ENCODE peak calls at places on chromosome 20, in four cellular contexts. S, U, R and H are unnamed samples.
A peak's percentile ranks its signal among the peaks of the same experiment; 100 is the strongest.

GRCh38 chr20:16444056-16444777 is 129.0 kb downstream of the KIF16B start:
- DNase-seq in S (no peak), U (no peak), R (no peak), H (no peak)

GRCh38 chr20:11777861-11778570 is 139.7 kb upstream of the BTBD3 start:
- DNase-seq in S (no peak), U (no peak), R (peak; percentile 17), H (no peak)

GRCh38 chr20:49750611-49751396 is 37.1 kb upstream of the B4GALT5 start:
- DNase-seq in S (no peak), U (no peak), R (no peak), H (no peak)

GRCh38 chr20:20780127-20780822 is 67.8 kb upstream of the RALGAPA2 start:
- DNase-seq in S (no peak), U (peak; percentile 21), R (no peak), H (no peak)

GRCh38 chr20:47336013-47336754 is 20.3 kb downstream of the ZMYND8 start:
- DNase-seq in S (no peak), U (no peak), R (no peak), H (no peak)

GRCh38 chr20:34512266-34512954 is 3.8 kb upstream of the DYNLRB1 start:
- DNase-seq in S (no peak), U (peak; percentile 59), R (no peak), H (no peak)

GRCh38 chr20:62796699-62797491 is 622 bp downstream of the MRGBP start:
- DNase-seq in S (no peak), U (no peak), R (no peak), H (no peak)

GRCh38 chr20:6838181-6838826 is 70.8 kb downstream of the BMP2 start:
- DNase-seq in S (no peak), U (no peak), R (no peak), H (no peak)

GRCh38 chr20:2874456-2874855 is 1.2 kb downstream of the PTPRA start:
- DNase-seq in S (no peak), U (no peak), R (no peak), H (no peak)

GRCh38 chr20:35539756-35540212 is 2.1 kb upstream of the ERGIC3 start:
- DNase-seq in S (peak; percentile 46), U (peak; percentile 97), R (no peak), H (peak; percentile 81)

GRCh38 chr20:22453244-22454080 is 130.9 kb downstream of the FOXA2 start:
- DNase-seq in S (peak; percentile 21), U (peak; percentile 70), R (peak; percentile 25), H (no peak)

GRCh38 chr20:10540636-10541493 is 105.8 kb downstream of the SLX4IP start:
- DNase-seq in S (no peak), U (peak; percentile 99), R (no peak), H (no peak)

GRCh38 chr20:46030290-46031013 is 1.4 kb downstream of the SLC12A5 start:
- DNase-seq in S (no peak), U (no peak), R (peak; percentile 63), H (no peak)

GRCh38 chr20:48733296-48733790 is 94.5 kb downstream of the PREX1 start:
- DNase-seq in S (peak; percentile 44), U (no peak), R (no peak), H (no peak)
- TF ChIP-seq FOXJ3 in S (no peak), U (no peak), R (no peak), H (no peak)

GRCh38 chr20:32608664-32609015 is 23.5 kb upstream of the NOL4L start:
- DNase-seq in S (no peak), U (no peak), R (no peak), H (no peak)

GRCh38 chr20:32611286-32611685 is 26.2 kb upstream of the NOL4L start:
- DNase-seq in S (no peak), U (no peak), R (no peak), H (no peak)

GRCh38 chr20:32609371-32609773 is 24.2 kb upstream of the NOL4L start:
- DNase-seq in S (no peak), U (no peak), R (no peak), H (no peak)

GRCh38 chr20:32610897-32611218 is 25.7 kb upstream of the NOL4L start:
- DNase-seq in S (no peak), U (no peak), R (no peak), H (no peak)

DNA sequence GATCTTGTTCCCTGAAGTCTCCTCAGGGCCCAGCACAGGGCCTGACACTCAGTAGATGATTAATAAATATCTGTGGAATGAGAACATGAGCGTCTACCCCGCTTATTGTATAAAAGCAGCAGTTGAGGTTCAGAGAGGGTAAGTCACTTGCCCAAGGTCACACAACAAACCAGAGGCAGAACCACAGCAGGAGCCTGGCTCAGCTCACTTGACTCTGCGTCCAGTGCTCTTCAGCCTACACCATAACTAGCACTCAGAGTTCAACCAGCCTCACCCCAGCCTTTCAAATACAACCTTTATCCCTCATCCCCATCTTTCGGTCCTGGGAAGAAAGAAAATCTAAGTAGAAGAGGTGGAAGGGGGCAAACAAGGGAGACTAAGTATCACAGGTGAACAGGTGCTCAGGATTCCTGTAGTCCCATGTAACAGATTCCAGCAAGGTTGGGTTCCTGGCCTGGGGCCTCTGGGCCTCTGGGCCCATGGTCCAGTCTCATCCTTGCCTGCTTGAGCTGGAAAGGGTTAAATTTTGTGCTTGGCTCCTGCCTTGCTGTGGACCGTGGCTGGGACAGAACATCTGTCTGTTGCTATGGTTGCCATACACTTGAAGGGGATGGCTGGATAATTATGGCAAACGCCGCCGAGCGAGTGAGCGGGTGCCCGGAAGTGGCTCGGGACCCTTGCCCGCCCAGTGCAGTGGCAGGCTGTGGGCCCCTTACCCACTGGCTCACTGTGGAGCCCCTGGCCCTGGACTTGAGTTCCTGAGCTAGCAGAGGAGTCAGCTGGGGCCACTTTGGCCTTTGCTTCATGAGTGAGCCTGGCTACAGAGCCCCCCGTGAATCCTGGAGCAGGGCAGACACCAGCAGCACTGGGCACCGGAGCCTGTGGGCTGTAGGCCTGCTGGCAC is 25.1 kb upstream of the NOL4L start:
- DNase-seq in S (no peak), U (no peak), R (peak; percentile 77), H (no peak)
- TF ChIP-seq FOXJ3 in S (no peak), U (no peak), R (no peak), H (no peak)

GRCh38 chr20:54361485-54361884 is 113.9 kb upstream of the DOK5 start:
- DNase-seq in S (no peak), U (no peak), R (no peak), H (no peak)
- TF ChIP-seq FOXJ3 in S (no peak), U (no peak), R (no peak), H (no peak)

GRCh38 chr20:40510622-40511021 is 178.4 kb downstream of the MAFB start:
- DNase-seq in S (no peak), U (no peak), R (no peak), H (no peak)

GRCh38 chr20:40508821-40509220 is 180.2 kb downstream of the MAFB start:
- DNase-seq in S (no peak), U (no peak), R (no peak), H (no peak)

GRCh38 chr20:40512567-40512966 is 176.5 kb downstream of the MAFB start:
- DNase-seq in S (no peak), U (no peak), R (peak; percentile 41), H (no peak)

GRCh38 chr20:40513010-40513409 is 176.0 kb downstream of the MAFB start:
- DNase-seq in S (no peak), U (no peak), R (no peak), H (no peak)

DNA sequence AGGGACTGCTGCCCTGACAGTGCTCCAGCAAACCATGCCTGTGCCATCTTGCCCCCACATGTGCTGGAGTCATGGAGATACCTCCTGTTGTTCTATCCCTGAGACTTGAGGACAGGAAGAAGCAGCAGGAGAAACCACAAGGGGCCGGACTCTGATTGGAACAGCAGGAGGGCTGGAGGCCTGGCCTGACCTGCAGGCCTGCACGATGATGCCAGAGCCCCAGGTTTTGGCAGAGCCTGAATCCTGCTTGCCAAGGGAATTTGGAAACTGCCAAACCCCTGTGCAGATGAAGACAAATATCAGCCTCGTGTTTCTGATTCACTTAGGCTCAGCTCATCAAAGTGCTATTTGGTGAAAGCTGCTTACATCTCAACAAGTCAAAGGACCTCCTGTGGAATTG is 177.6 kb downstream of the MAFB start:
- DNase-seq in S (no peak), U (no peak), R (no peak), H (no peak)
- TF ChIP-seq FOXJ3 in S (no peak), U (no peak), R (no peak), H (no peak)

GRCh38 chr20:51573576-51574243 is 31.2 kb upstream of the NFATC2 start:
- DNase-seq in S (no peak), U (no peak), R (no peak), H (no peak)
- TF ChIP-seq FOXJ3 in S (no peak), U (no peak), R (no peak), H (no peak)

GRCh38 chr20:19212524-19213502 is at the start of gene SLC24A3:
- DNase-seq in S (no peak), U (peak; percentile 23), R (peak; percentile 53), H (peak; percentile 77)
- TF ChIP-seq FOXJ3 in S (no peak), U (no peak), R (no peak), H (no peak)

GRCh38 chr20:61233590-61233989 is 18.5 kb upstream of the CDH4 start:
- DNase-seq in S (no peak), U (no peak), R (no peak), H (no peak)

GRCh38 chr20:61234224-61234623 is 17.8 kb upstream of the CDH4 start:
- DNase-seq in S (no peak), U (no peak), R (no peak), H (no peak)

GRCh38 chr20:61240814-61241213 is 11.2 kb upstream of the CDH4 start:
- DNase-seq in S (no peak), U (no peak), R (no peak), H (no peak)

DNA sequence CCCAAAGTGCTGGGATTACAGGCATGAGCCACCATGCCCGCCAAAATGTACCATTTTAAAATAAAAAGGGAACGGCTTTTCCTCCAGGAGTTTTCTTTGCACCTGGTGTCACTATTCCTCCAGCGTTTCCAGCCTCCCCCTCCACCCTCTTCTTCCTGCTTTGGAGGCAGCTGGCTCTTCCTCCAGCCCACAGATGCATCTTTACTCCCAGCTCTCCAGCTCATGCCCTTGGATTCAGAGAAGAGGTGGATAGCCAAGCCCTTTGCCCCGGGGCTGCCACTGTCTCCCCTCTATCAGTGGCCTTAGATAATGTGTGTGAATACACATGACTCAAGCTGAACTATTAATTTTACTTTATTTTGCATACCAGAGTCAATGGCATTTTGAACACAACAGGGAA is 15.4 kb upstream of the CDH4 start:
- DNase-seq in S (no peak), U (no peak), R (no peak), H (no peak)
- TF ChIP-seq FOXJ3 in S (no peak), U (no peak), R (no peak), H (no peak)

DNA sequence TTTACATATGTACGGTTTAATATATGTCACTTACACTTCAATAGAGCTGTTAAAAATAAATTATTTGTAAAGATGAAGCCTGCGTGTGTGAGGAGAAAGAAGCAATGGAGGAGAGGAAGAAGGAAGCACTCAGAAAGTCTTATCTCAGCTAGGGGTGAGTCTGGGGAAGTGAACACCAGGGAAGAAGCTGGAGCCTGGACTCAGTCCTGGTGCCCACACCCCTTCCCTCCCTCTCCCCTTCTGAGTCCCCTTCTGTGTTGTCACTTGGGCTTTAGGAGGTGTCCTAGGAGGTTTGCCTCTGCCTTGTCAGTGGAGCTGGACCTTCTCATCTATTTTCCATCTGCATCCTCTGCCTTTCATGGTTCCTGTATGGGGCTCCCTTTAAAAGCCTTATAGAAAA is 1.9 kb downstream of the SIRPB2 start:
- DNase-seq in S (no peak), U (no peak), R (no peak), H (no peak)
- TF ChIP-seq FOXJ3 in S (no peak), U (no peak), R (no peak), H (no peak)